ENCODE peak calls at places on chromosomes 2 and 18, in six cellular contexts. Z is glutamatergic neuron, G is T-cell, U is HepG2, N is tibial nerve, H is fibroblast of pulmonary artery. M is an unnamed sample.

GRCh38 chr2:28624798-28625701 is 126.6 kb upstream of the PPP1CB start:
- DNase-seq in Z (no peak), G (peak), U (peak), N (peak), H (peak), M (no peak)

GRCh38 chr2:207352978-207353377 is 176.8 kb upstream of the CREB1 start:
- DNase-seq in Z (no peak), G (no peak), U (no peak), N (no peak), H (no peak), M (no peak)

GRCh38 chr2:236101311-236101950 is 66.8 kb downstream of the GBX2 start:
- DNase-seq in Z (no peak), G (no peak), U (no peak), N (no peak), H (no peak), M (no peak)

GRCh38 chr2:168343586-168343985 is 96.2 kb upstream of the STK39 start:
- DNase-seq in Z (no peak), G (no peak), U (no peak), N (no peak), H (peak), M (peak)

GRCh38 chr2:142944264-142944663 is 66.8 kb downstream of the KYNU start:
- DNase-seq in Z (no peak), G (no peak), U (no peak), N (no peak), H (no peak), M (peak)

GRCh38 chr18:28086530-28087172 is 90.3 kb downstream of the CDH2 start:
- DNase-seq in Z (no peak), G (no peak), U (peak), N (no peak), H (peak), M (peak)

GRCh38 chr2:199922856-199923255 is 11.8 kb downstream of the C2orf69 start:
- DNase-seq in Z (no peak), G (no peak), U (no peak), N (no peak), H (no peak), M (peak)

GRCh38 chr18:3624818-3625716 is 175.1 kb downstream of the TGIF1 start:
- DNase-seq in Z (no peak), G (peak), U (no peak), N (no peak), H (peak), M (peak)

GRCh38 chr18:12518326-12518725 is 110.6 kb downstream of the PRELID3A start:
- DNase-seq in Z (no peak), G (no peak), U (peak), N (no peak), H (peak), M (peak)

GRCh38 chr2:74528600-74529356 is 728 bp downstream of the AUP1 start:
- DNase-seq in Z (no peak), G (no peak), U (peak), N (no peak), H (no peak), M (no peak)

GRCh38 chr18:34521040-34521439 is 189.1 kb upstream of the DTNA start:
- DNase-seq in Z (no peak), G (no peak), U (no peak), N (no peak), H (no peak), M (no peak)

GRCh38 chr2:239586651-239587310 is 186.0 kb upstream of the HDAC4 start:
- DNase-seq in Z (peak), G (no peak), U (peak), N (no peak), H (no peak), M (no peak)

GRCh38 chr2:203878060-203878459 is 10.5 kb downstream of the CTLA4 start:
- DNase-seq in Z (no peak), G (no peak), U (no peak), N (no peak), H (no peak), M (peak)

GRCh38 chr18:12765586-12765985 is 62.7 kb downstream of the PSMG2 start:
- DNase-seq in Z (no peak), G (no peak), U (no peak), N (no peak), H (no peak), M (no peak)

GRCh38 chr2:55093381-55093780 is 43.1 kb upstream of the RTN4 start:
- DNase-seq in Z (no peak), G (no peak), U (no peak), N (no peak), H (peak), M (no peak)

M was measured in fibroblast of mammary gland.